ENCODE peak calls at places on chromosomes 16 and 17, in six cellular contexts. Y is ascending aorta, K is heart left ventricle, E is cardiac fibroblast, B is neural progenitor cell, R is mucosa of descending colon. L is an unnamed sample.

GRCh38 chr16:24645739-24646645 is 83.5 kb upstream of the TNRC6A start:
- DNase-seq in Y (peak; percentile 86), K (no peak), E (peak; percentile 100), B (no peak), R (peak; percentile 17), L (no peak)

GRCh38 chr16:576823-577201 is 7.0 kb downstream of the PIGQ start:
- DNase-seq in Y (no peak), K (no peak), E (no peak), B (peak; percentile 72), R (no peak), L (no peak)

GRCh38 chr17:48002208-48002919 is 31.5 kb downstream of the CDK5RAP3 start:
- DNase-seq in Y (no peak), K (peak; percentile 9), E (peak; percentile 83), B (peak; percentile 48), R (no peak), L (no peak)

GRCh38 chr16:22161999-22162657 is at the start of gene SDR42E2:
- DNase-seq in Y (no peak), K (no peak), E (no peak), B (peak; percentile 73), R (peak; percentile 51), L (no peak)

GRCh38 chr17:82924214-82924613 is 84.4 kb upstream of the ZNF750 start:
- DNase-seq in Y (no peak), K (peak; percentile 5), E (no peak), B (no peak), R (no peak), L (no peak)

GRCh38 chr17:73784015-73784603 is 139.9 kb upstream of the SDK2 start:
- DNase-seq in Y (peak; percentile 47), K (no peak), E (no peak), B (no peak), R (no peak), L (no peak)

GRCh38 chr17:72706396-72706981 is 386.0 kb downstream of the SLC39A11 start:
- DNase-seq in Y (no peak), K (no peak), E (no peak), B (peak; percentile 24), R (no peak), L (no peak)

GRCh38 chr16:14061732-14062259 is 9.3 kb upstream of the MRTFB start:
- DNase-seq in Y (no peak), K (no peak), E (no peak), B (no peak), R (no peak), L (no peak)

GRCh38 chr17:5770556-5771270 is 186.4 kb upstream of the NLRP1 start:
- DNase-seq in Y (no peak), K (no peak), E (no peak), B (peak; percentile 18), R (no peak), L (no peak)

GRCh38 chr17:46813920-46814319 is 4.6 kb downstream of the WNT3 start:
- DNase-seq in Y (no peak), K (no peak), E (no peak), B (no peak), R (no peak), L (no peak)

GRCh38 chr16:88383401-88384221 is 852 bp downstream of the ZNF469 start:
- DNase-seq in Y (no peak), K (peak; percentile 59), E (peak; percentile 50), B (peak; percentile 58), R (peak; percentile 30), L (no peak)

GRCh38 chr16:101586-101985 is 23.6 kb downstream of the MPG start:
- DNase-seq in Y (no peak), K (no peak), E (no peak), B (no peak), R (no peak), L (no peak)

GRCh38 chr16:50611995-50612848 is 64.0 kb downstream of the NKD1 start:
- DNase-seq in Y (no peak), K (no peak), E (no peak), B (no peak), R (no peak), L (no peak)

DNA sequence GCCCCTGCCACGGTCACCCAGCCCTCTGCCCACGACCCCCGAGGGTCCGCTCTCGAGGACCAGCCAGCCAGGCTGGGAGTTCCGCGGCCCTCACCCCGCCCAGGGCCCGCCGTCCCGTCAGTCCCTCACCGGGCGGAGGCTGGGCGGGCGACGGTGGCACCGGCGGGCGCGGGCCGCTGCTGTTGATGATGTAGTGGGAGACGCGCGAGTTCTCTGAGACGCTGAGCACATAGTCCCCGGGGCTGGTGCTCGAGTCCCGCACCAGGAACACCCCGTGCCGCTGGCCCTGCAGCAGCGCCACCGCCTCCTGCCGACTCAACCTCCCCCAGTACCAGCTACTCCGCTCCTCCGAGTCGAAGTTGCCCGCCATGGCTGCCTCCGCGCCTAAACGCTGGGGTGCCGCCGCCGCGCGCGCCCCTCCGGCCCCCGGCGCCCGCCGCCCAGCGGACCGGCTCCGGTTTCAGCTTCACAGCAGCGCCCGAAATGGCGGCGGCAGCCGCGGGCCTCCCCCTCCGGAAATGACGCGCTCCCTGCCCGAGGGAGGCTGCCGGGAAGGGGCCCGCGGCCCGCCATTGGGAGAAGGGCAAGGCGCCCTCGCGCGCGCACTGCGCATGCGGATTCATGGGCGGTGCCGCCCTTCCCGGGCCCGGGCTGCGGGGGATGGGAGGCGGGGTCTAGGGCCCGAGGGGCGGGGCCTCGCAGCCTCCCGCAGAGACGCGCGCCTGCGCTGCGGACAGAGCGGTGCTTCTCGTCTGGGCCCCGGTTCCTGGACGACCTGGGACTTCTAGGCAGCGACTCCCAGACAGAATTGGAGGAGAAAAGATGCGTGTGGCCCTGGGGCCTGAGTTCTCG is at the start of gene CRK:
- DNase-seq in Y (peak; percentile 98), K (peak; percentile 98), E (peak; percentile 94), B (peak; percentile 99), R (peak; percentile 96), L (peak; percentile 68)
- H3K4me3 ChIP-seq in Y (peak within 1 kb of the TSS; percentile 99), K (peak within 1 kb of the TSS; percentile 93), E (peak within 1 kb of the TSS; percentile 96), B (peak within 1 kb of the TSS; percentile 94), R (peak within 1 kb of the TSS; percentile 79), L (peak within 1 kb of the TSS; percentile 99)

GRCh38 chr17:39598047-39598481 is 9.7 kb downstream of the NEUROD2 start:
- DNase-seq in Y (no peak), K (no peak), E (no peak), B (no peak), R (no peak), L (no peak)

GRCh38 chr17:39599006-39599664 is 8.6 kb downstream of the NEUROD2 start:
- DNase-seq in Y (no peak), K (no peak), E (no peak), B (peak; percentile 49), R (no peak), L (no peak)

GRCh38 chr17:39597372-39598046 is 10.2 kb downstream of the NEUROD2 start:
- DNase-seq in Y (no peak), K (no peak), E (no peak), B (no peak), R (no peak), L (no peak)

GRCh38 chr17:39599665-39600468 is 7.9 kb downstream of the NEUROD2 start:
- DNase-seq in Y (no peak), K (no peak), E (no peak), B (no peak), R (no peak), L (no peak)

DNA sequence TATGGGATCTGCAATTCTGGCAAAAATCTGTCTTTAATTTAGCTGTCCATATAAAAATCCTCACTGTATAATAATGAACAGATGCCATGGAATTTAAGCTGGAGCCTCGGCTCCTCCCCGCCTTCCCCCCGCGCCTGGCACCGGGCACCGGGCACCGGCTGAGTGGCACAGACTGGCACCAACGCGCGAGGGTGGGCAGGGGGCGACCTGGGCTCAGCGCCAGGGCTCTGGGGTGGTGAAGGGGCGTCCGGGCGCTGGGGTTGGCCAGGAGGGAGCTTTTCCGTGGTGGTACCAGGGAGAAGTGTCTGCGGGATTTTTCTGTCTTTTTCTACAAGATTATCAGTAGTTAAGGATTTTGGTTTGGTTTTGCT is 9.1 kb downstream of the NEUROD2 start:
- DNase-seq in Y (no peak), K (no peak), E (no peak), B (no peak), R (no peak), L (no peak)
- H3K4me3 ChIP-seq in Y (no peak overlapping the region), K (no peak overlapping the region), E (no peak overlapping the region), B (no peak overlapping the region), R (no peak overlapping the region), L (no peak overlapping the region)

GRCh38 chr16:81315271-81316175 is 761 bp downstream of the GAN start:
- DNase-seq in Y (peak; percentile 68), K (peak; percentile 67), E (peak; percentile 51), B (peak; percentile 45), R (peak; percentile 71), L (peak; percentile 4)

GRCh38 chr16:81310045-81310644 is 4.6 kb upstream of the GAN start:
- DNase-seq in Y (no peak), K (no peak), E (no peak), B (no peak), R (no peak), L (no peak)

GRCh38 chr16:81314603-81315270 is at the start of gene GAN:
- DNase-seq in Y (peak; percentile 96), K (peak; percentile 96), E (peak; percentile 97), B (peak; percentile 98), R (peak; percentile 96), L (peak; percentile 81)

GRCh38 chr16:81313731-81314602 is 795 bp upstream of the GAN start:
- DNase-seq in Y (no peak), K (no peak), E (no peak), B (peak; percentile 65), R (no peak), L (no peak)

GRCh38 chr16:81311762-81312161 is 3.0 kb upstream of the GAN start:
- DNase-seq in Y (no peak), K (no peak), E (no peak), B (no peak), R (no peak), L (no peak)
- H3K4me3 ChIP-seq in Y (no peak overlapping the region), K (no peak overlapping the region), E (no peak overlapping the region), B (no peak overlapping the region), R (no peak overlapping the region), L (no peak overlapping the region)

DNA sequence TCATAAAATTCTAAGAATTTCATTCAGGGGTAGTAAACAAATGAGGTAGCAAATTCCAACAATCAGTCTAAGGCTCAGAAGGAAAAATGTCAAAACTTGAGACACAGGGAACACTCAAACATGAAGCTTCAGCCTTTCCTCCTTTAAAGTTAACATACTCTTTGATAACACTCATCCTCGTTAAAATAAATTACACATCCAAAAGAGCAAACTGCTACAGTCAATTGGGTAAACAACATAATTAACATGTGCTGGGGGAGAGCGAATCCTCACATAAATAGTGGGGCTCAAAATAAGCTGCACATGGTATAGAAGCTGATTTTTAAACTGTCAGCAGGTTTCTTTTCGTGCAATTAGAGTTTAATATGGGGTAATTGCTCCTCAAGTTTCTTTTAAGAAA is 12.9 kb downstream of the GRB2 start:
- DNase-seq in Y (no peak), K (no peak), E (no peak), B (no peak), R (no peak), L (no peak)
- H3K4me3 ChIP-seq in Y (peak overlapping the region; percentile 68), K (no peak overlapping the region), E (peak overlapping the region; percentile 70), B (peak overlapping the region; percentile 75), R (no peak overlapping the region), L (no peak overlapping the region)

GRCh38 chr16:11213373-11213772 is 42.6 kb downstream of the SOCS1 start:
- DNase-seq in Y (no peak), K (no peak), E (no peak), B (no peak), R (no peak), L (no peak)
- H3K4me3 ChIP-seq in Y (no peak overlapping the region), K (no peak overlapping the region), E (no peak overlapping the region), B (no peak overlapping the region), R (no peak overlapping the region), L (no peak overlapping the region)

L was measured in GM12864.